ENCODE peak calls at places on chromosome 3, in five cellular contexts. A, F, E, R and J are unnamed samples.

GRCh38 chr3:10615715-10616114 is 110.3 kb upstream of the ATP2B2 start:
- DNase-seq in F (no peak), R (no peak), E (no peak), A (no peak), J (no peak)

GRCh38 chr3:171829841-171830559 is 13.1 kb upstream of the TMEM212 start:
- DNase-seq in F (peak), E (peak), A (peak), R (peak), J (peak)

GRCh38 chr3:94522488-94522887 is 459.6 kb downstream of the NSUN3 start:
- DNase-seq in R (no peak), F (no peak), A (peak), E (no peak), J (no peak)

GRCh38 chr3:115913069-115913686 is 289.9 kb downstream of the GAP43 start:
- DNase-seq in E (peak), A (peak), F (no peak), R (no peak), J (no peak)

GRCh38 chr3:61690016-61690415 is 128.6 kb downstream of the PTPRG start:
- DNase-seq in A (no peak), R (no peak), F (no peak), E (no peak), J (no peak)

GRCh38 chr3:12886736-12887135 is 45.4 kb upstream of the RPL32 start:
- DNase-seq in R (no peak), A (no peak), F (peak), E (no peak), J (peak)

GRCh38 chr3:128555098-128555825 is 62.3 kb upstream of the GATA2 start:
- DNase-seq in F (peak), E (no peak), R (no peak), A (no peak), J (peak)

GRCh38 chr3:85726241-85726640 is 767.5 kb downstream of the CADM2 start:
- DNase-seq in E (peak), R (no peak), A (peak), F (no peak), J (no peak)

GRCh38 chr3:66577804-66578203 is 77.0 kb upstream of the LRIG1 start:
- DNase-seq in R (no peak), F (no peak), A (no peak), E (no peak), J (no peak)

GRCh38 chr3:191792580-191792979 is 331.6 kb downstream of the PYDC2 start:
- DNase-seq in A (no peak), R (no peak), F (no peak), E (no peak), J (no peak)
- TF ChIP-seq CTCF in A (no peak), R (no peak), F (no peak), E (no peak), J (no peak)

GRCh38 chr3:170724599-170724998 is 138.7 kb upstream of the SLC7A14 start:
- DNase-seq in F (no peak), E (peak), R (no peak), A (no peak), J (no peak)
- H3K4me3 ChIP-seq in F (no peak), E (no peak), R (no peak), A (no peak), J (no peak)

GRCh38 chr3:36837089-36837488 is 72.7 kb upstream of the DCLK3 start:
- DNase-seq in E (no peak), F (no peak), R (no peak), A (no peak), J (no peak)
- TF ChIP-seq CTCF in E (peak), F (no peak), R (no peak), A (no peak), J (no peak)

DNA sequence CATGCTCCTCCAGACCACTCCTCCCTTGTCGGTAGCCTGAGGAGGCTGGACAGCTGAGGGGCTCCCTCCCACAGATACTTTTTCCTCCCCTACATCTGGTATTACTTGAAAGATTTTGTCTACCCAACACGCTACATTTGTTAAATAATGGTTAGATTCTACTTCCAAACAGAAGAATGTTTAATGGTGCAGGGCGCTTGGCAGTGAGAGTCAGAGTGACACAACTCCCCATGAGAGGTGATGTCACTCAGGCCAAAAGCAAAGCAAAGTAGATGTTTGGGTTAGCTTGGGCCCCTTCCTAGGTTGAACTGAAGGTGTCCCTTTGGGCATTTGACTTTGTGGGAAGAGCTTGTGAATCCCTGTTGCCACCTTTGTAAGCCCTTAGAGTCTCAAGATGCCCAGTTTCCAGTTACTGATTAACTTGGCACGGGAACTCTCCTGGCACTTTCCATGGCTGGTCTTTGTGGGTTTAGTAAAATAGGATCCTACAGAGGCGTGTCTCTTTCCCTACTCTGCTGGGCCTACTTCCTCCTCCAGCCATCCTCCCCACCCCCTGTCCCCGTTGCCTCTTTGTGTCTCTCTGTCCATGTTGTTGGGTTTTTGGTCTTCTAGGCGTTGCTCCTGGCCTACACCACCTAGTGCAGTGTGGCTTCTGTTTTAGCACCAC is 5.6 kb downstream of the LIMD1 start:
- DNase-seq in F (no peak), A (peak), E (no peak), R (no peak), J (no peak)
- H3K4me3 ChIP-seq in F (no peak), A (no peak), E (no peak), R (no peak), J (no peak)

DNA sequence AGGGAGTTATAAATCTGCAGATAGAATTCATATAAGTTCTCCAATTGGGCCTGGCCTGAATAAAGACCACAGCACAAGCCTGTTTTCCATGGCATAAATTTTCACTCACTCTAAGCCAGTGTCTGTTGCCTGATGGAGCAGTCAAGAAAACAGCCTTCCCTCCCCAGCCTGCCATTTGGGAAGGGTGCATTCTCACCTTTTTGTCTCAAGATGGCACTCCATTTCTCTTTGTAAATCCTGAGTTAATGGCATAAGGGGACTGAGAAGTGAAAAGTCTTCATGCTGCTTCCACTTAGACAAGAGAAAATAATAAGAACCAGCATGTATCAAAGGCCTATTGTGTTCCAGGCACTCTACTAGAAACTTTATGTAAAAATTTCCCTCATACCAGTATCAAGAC is 115.6 kb upstream of the MANF start:
- DNase-seq in R (no peak), E (no peak), A (no peak), F (no peak), J (no peak)
- TF ChIP-seq CTCF in R (no peak), E (peak), A (no peak), F (no peak), J (no peak)

DNA sequence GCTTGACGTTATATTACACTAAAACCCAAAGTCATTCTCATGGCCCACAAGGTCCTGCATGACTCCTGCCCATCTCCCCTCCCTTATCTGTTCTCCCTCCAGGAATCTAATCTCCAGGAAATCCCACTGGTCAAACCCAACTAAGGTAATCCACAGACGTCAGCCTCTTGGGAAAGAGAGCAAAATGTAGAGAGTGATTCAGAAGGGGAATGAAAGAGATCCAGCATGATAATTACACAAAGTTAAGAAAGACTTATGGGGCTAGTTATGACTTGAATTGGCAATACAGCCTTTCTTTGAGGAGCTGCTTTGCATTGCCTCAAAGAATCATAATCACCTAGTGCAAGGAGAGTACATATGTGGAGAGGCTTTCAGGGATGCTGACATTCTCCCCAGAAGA is 137.8 kb upstream of the MYRIP start:
- DNase-seq in E (no peak), R (no peak), A (no peak), F (no peak), J (no peak)
- H3K4me3 ChIP-seq in E (no peak), R (no peak), A (no peak), F (no peak), J (no peak)

DNA sequence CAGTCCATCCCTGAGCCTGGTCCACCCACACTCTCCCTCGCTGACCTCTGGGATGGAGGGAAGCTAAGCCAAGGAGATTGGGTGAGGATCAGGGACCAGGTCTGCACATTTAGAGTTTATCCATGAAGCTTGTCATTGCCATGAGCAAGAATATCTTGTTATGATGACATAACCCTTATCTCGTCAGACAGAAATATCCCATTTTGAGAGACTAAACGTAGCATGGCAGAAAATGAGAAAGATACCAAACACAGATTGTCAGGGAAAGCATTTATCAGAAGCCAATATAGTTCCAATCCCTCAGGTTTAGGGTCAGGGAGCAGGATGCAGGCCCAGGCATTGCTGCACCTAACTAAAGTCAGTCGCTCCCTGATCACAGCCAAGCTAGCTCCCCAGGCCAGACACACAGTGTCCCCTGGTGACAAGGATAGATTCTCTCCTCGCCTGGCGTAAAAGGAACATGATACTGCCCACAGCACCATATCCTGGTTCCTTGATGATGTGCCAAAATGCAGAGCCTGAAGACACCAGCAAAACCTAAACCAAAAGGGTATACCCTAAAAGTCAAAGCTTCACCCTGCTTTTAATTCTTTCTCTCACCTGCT is 66.9 kb downstream of the DCLK3 start:
- DNase-seq in R (no peak), E (no peak), A (no peak), F (no peak), J (no peak)
- TF ChIP-seq CTCF in R (no peak), E (peak), A (peak), F (no peak), J (no peak)

GRCh38 chr3:101320475-101320874 is at the start of gene IMPG2:
- DNase-seq in A (no peak), E (no peak), R (no peak), F (no peak), J (no peak)
- H3K4me3 ChIP-seq in A (no peak), E (no peak), R (no peak), F (no peak), J (no peak)

GRCh38 chr3:51719413-51720025 is 12.7 kb downstream of the GRM2 start:
- DNase-seq in R (no peak), F (no peak), A (no peak), E (no peak), J (no peak)
- TF ChIP-seq CTCF in R (no peak), F (no peak), A (no peak), E (peak), J (no peak)